ENCODE peak calls at places on chromosomes 7 and 10, in six cellular contexts. C, D, N, S, R and J are unnamed samples.

GRCh38 chr7:142348100-142348499 is 90.2 kb upstream of the PRSS58 start:
- DNase-seq in C (no peak), D (no peak), N (no peak), S (no peak), R (no peak), J (no peak)

GRCh38 chr10:97574374-97575100 is 2.0 kb downstream of the ANKRD2 start:
- DNase-seq in C (no peak), D (peak), N (no peak), S (no peak), R (peak), J (no peak)

GRCh38 chr10:114397651-114398145 is 6.6 kb downstream of the AFAP1L2 start:
- DNase-seq in C (no peak), D (peak), N (no peak), S (no peak), R (no peak), J (no peak)

GRCh38 chr10:101576229-101576863 is 11.7 kb downstream of the POLL start:
- DNase-seq in C (no peak), D (no peak), N (no peak), S (no peak), R (no peak), J (no peak)

GRCh38 chr10:30999084-30999712 is 32.5 kb downstream of the ZNF438 start:
- DNase-seq in C (no peak), D (no peak), N (no peak), S (no peak), R (peak), J (no peak)

GRCh38 chr10:97434557-97434956 is 8.6 kb downstream of the PGAM1 start:
- DNase-seq in C (no peak), D (no peak), N (no peak), S (no peak), R (no peak), J (no peak)

GRCh38 chr7:74006451-74007259 is 21.3 kb upstream of the ELN start:
- DNase-seq in C (no peak), D (no peak), N (no peak), S (no peak), R (no peak), J (no peak)

GRCh38 chr10:33111652-33112051 is 153.6 kb upstream of the ITGB1 start:
- DNase-seq in C (no peak), D (no peak), N (no peak), S (no peak), R (no peak), J (no peak)

GRCh38 chr7:23963461-23963860 is 253.4 kb downstream of the STK31 start:
- DNase-seq in C (no peak), D (no peak), N (no peak), S (no peak), R (no peak), J (no peak)

GRCh38 chr10:132185601-132186487 is 904 bp upstream of the DPYSL4 start:
- DNase-seq in C (no peak), D (peak), N (peak), S (no peak), R (no peak), J (peak)

GRCh38 chr7:139940866-139941265 is 111.8 kb downstream of the TBXAS1 start:
- DNase-seq in C (no peak), D (no peak), N (no peak), S (no peak), R (no peak), J (no peak)

GRCh38 chr10:102153093-102153620 is 968 bp downstream of the NOLC1 start:
- DNase-seq in C (peak), D (no peak), N (no peak), S (no peak), R (no peak), J (no peak)

GRCh38 chr7:71132521-71133231 is 732 bp downstream of the GALNT17 start:
- DNase-seq in C (no peak), D (peak), N (no peak), S (no peak), R (no peak), J (peak)

GRCh38 chr7:156768698-156769472 is 124.1 kb downstream of the LMBR1 start:
- DNase-seq in C (no peak), D (peak), N (no peak), S (no peak), R (no peak), J (no peak)

GRCh38 chr10:103433858-103434257 is 18.3 kb downstream of the CALHM2 start:
- DNase-seq in C (no peak), D (no peak), N (no peak), S (no peak), R (no peak), J (no peak)

GRCh38 chr10:110076559-110077318 is 69.0 kb downstream of the ADD3 start:
- DNase-seq in C (peak), D (no peak), N (no peak), S (no peak), R (peak), J (no peak)

GRCh38 chr7:98569606-98570337 is 47.3 kb upstream of the NPTX2 start:
- DNase-seq in C (no peak), D (peak), N (no peak), S (no peak), R (peak), J (no peak)

GRCh38 chr10:87863102-87863943 is at the start of the genes KLLN and PTEN:
- DNase-seq in C (peak), D (peak), N (peak), S (peak), R (peak), J (peak)

GRCh38 chr10:95509281-95509680 is 51.9 kb downstream of the SORBS1 start:
- DNase-seq in C (no peak), D (no peak), N (no peak), S (no peak), R (no peak), J (no peak)

GRCh38 chr10:32377458-32378370 is 30.8 kb upstream of the EPC1 start:
- DNase-seq in C (no peak), D (peak), N (peak), S (no peak), R (peak), J (no peak)

GRCh38 chr10:78860260-78860914 is 208.4 kb upstream of the ZMIZ1 start:
- DNase-seq in C (no peak), D (no peak), N (no peak), S (no peak), R (no peak), J (no peak)

GRCh38 chr10:30420774-30421173 is 13.2 kb upstream of the MAP3K8 start:
- DNase-seq in C (no peak), D (no peak), N (no peak), S (no peak), R (no peak), J (no peak)

GRCh38 chr7:129144834-129145668 is 544 bp downstream of the TSPAN33 start:
- DNase-seq in C (peak), D (no peak), N (no peak), S (no peak), R (no peak), J (no peak)

GRCh38 chr7:21261627-21262564 is 166.0 kb upstream of the SP4 start:
- DNase-seq in C (peak), D (peak), N (no peak), S (peak), R (peak), J (peak)